ENCODE peak calls at places on chromosomes 16 and 17, in nine cellular contexts. E is T-helper 1 cell, I is AG08396, F is nucleus accumbens, Z is astrocyte, S is memory B cell, J is GM04504, G is SW480, V is retina. X is an unnamed sample.

GRCh38 chr16:68954871-68955635 is 111.7 kb downstream of the TANGO6 start:
- DNase-seq in E (no peak), I (no peak), F (no peak), Z (no peak), S (no peak), J (no peak), G (no peak), V (peak; percentile 22), X (no peak)

GRCh38 chr16:90031186-90031930 is 12.1 kb upstream of the DBNDD1 start:
- DNase-seq in E (no peak), I (no peak), F (no peak), Z (no peak), S (no peak), J (no peak), G (no peak), V (peak; percentile 18), X (no peak)

GRCh38 chr16:73405851-73406250 is 357.9 kb upstream of the ZFHX3 start:
- DNase-seq in E (no peak), I (peak; percentile 13), F (no peak), Z (no peak), S (no peak), J (peak; percentile 8), G (no peak), V (no peak), X (no peak)

GRCh38 chr17:50972579-50972978 is 106.4 kb upstream of the TOB1 start:
- DNase-seq in E (no peak), I (no peak), F (no peak), Z (no peak), S (no peak), J (no peak), G (no peak), V (no peak), X (no peak)

GRCh38 chr16:53132406-53132805 is 77.6 kb downstream of the CHD9 start:
- DNase-seq in E (no peak), I (no peak), F (no peak), Z (no peak), S (no peak), J (no peak), G (no peak), V (no peak), X (no peak)

GRCh38 chr17:9598661-9599060 is 22.2 kb downstream of the CFAP52 start:
- DNase-seq in E (no peak), I (no peak), F (no peak), Z (no peak), S (no peak), J (no peak), G (no peak), V (no peak), X (no peak)

GRCh38 chr16:59892376-59892775 is 1158.3 kb upstream of the GOT2 start:
- DNase-seq in E (no peak), I (no peak), F (no peak), Z (no peak), S (no peak), J (no peak), G (no peak), V (no peak), X (no peak)

GRCh38 chr17:16322636-16323035 is 30.6 kb downstream of the CENPV start:
- DNase-seq in E (no peak), I (peak; percentile 65), F (no peak), Z (peak; percentile 77), S (no peak), J (peak; percentile 42), G (no peak), V (no peak), X (no peak)

GRCh38 chr16:70706948-70707465 is 21.2 kb upstream of the MTSS2 start:
- DNase-seq in E (no peak), I (peak; percentile 84), F (no peak), Z (peak; percentile 51), S (no peak), J (peak; percentile 96), G (no peak), V (peak; percentile 62), X (no peak)